ENCODE peak calls at places on chromosomes 1 and 21, in six cellular contexts. X, R, U, K, C and M are unnamed samples.

GRCh38 chr1:205255941-205256780 is 28.4 kb downstream of the TMCC2 start:
- DNase-seq in X (peak; percentile 87), R (peak; percentile 79), U (peak; percentile 88), K (peak; percentile 88), C (peak; percentile 43), M (peak; percentile 80)

GRCh38 chr1:27141266-27142003 is 13.5 kb downstream of the SLC9A1 start:
- DNase-seq in X (no peak), R (no peak), U (no peak), K (no peak), C (no peak), M (peak; percentile 41)

GRCh38 chr1:192914696-192915095 is 105.9 kb downstream of the RGS2 start:
- DNase-seq in X (no peak), R (no peak), U (no peak), K (no peak), C (no peak), M (no peak)

GRCh38 chr1:229753764-229754553 is 127.9 kb downstream of the URB2 start:
- DNase-seq in X (no peak), R (no peak), U (no peak), K (no peak), C (no peak), M (no peak)

GRCh38 chr1:11059990-11060948 is at the start of gene SRM:
- DNase-seq in X (peak; percentile 75), R (peak; percentile 85), U (peak; percentile 93), K (peak; percentile 93), C (peak; percentile 83), M (peak; percentile 83)

GRCh38 chr1:177170756-177171535 is at the start of gene BRINP2:
- DNase-seq in X (no peak), R (peak; percentile 27), U (no peak), K (peak; percentile 5), C (no peak), M (peak; percentile 31)

GRCh38 chr1:106727171-106727570 is 329.3 kb upstream of the PRMT6 start:
- DNase-seq in X (no peak), R (no peak), U (no peak), K (no peak), C (no peak), M (no peak)

GRCh38 chr1:191034126-191034525 is 556.5 kb upstream of the BRINP3 start:
- DNase-seq in X (no peak), R (no peak), U (no peak), K (no peak), C (no peak), M (no peak)

GRCh38 chr1:243740255-243740999 is 109.6 kb downstream of the AKT3 start:
- DNase-seq in X (no peak), R (peak; percentile 37), U (no peak), K (no peak), C (no peak), M (no peak)

GRCh38 chr1:55055951-55056631 is 16.7 kb downstream of the PCSK9 start:
- DNase-seq in X (no peak), R (no peak), U (no peak), K (no peak), C (no peak), M (no peak)

GRCh38 chr21:37915516-37915915 is 741 bp downstream of the KCNJ6 start:
- DNase-seq in X (no peak), R (peak; percentile 50), U (no peak), K (no peak), C (no peak), M (no peak)

GRCh38 chr1:153567621-153568366 is 2.1 kb upstream of the S100A2 start:
- DNase-seq in X (no peak), R (peak; percentile 28), U (no peak), K (peak; percentile 60), C (no peak), M (peak; percentile 41)

GRCh38 chr1:41933106-41933505 is 14.4 kb upstream of the HIVEP3 start:
- DNase-seq in X (no peak), R (no peak), U (no peak), K (no peak), C (no peak), M (no peak)

GRCh38 chr1:168893359-168893791 is 164.4 kb upstream of the DPT start:
- DNase-seq in X (no peak), R (no peak), U (no peak), K (no peak), C (no peak), M (no peak)

GRCh38 chr21:44020551-44020950 is 8.4 kb downstream of the TRAPPC10 start:
- DNase-seq in X (no peak), R (no peak), U (no peak), K (no peak), C (no peak), M (no peak)

GRCh38 chr1:61184035-61184713 is 101.8 kb downstream of the NFIA start:
- DNase-seq in X (no peak), R (peak; percentile 87), U (no peak), K (no peak), C (no peak), M (peak; percentile 38)

GRCh38 chr1:203986887-203987461 is 85.9 kb upstream of the SOX13 start:
- DNase-seq in X (no peak), R (no peak), U (no peak), K (no peak), C (no peak), M (no peak)

GRCh38 chr1:14413809-14414208 is 184.7 kb upstream of the KAZN start:
- DNase-seq in X (no peak), R (peak; percentile 89), U (no peak), K (no peak), C (no peak), M (no peak)

GRCh38 chr1:8031176-8031785 is 5.2 kb upstream of the ERRFI1 start:
- DNase-seq in X (no peak), R (peak; percentile 66), U (no peak), K (no peak), C (no peak), M (no peak)

GRCh38 chr1:181806791-181807190 is 254.7 kb downstream of the ZNF648 start:
- DNase-seq in X (no peak), R (no peak), U (no peak), K (no peak), C (no peak), M (no peak)

GRCh38 chr1:1517973-1518620 is 6.1 kb downstream of the ATAD3A start:
- DNase-seq in X (no peak), R (no peak), U (no peak), K (no peak), C (no peak), M (no peak)

GRCh38 chr1:185864331-185864730 is 130.1 kb downstream of the HMCN1 start:
- DNase-seq in X (no peak), R (no peak), U (no peak), K (no peak), C (no peak), M (no peak)